ENCODE peak calls at places on chromosomes 16 and 17, in five cellular contexts. One of them, this sample, is unnamed.

GRCh38 chr17:17140590-17140980 is 65.5 kb downstream of the PLD6 start:
- DNase-seq in GM04504: no peak
- DNase-seq in NCI-H510A treated with DMSO at 0.1 percent for 48 hours: no peak
- DNase-seq in HTR-8/SVneo: no peak
- DNase-seq in iris pigment epithelial cell: peak; percentile 80
- DNase-seq in this sample: no peak

GRCh38 chr17:39576187-39576586 is 31.5 kb downstream of the NEUROD2 start:
- DNase-seq in GM04504: no peak
- DNase-seq in iris pigment epithelial cell: no peak
- DNase-seq in HTR-8/SVneo: peak; percentile 48
- DNase-seq in NCI-H510A treated with DMSO at 0.1 percent for 48 hours: no peak
- DNase-seq in this sample: peak; percentile 31

GRCh38 chr17:36777118-36777517 is 160.2 kb upstream of the LHX1 start:
- DNase-seq in iris pigment epithelial cell: peak; percentile 9
- DNase-seq in HTR-8/SVneo: peak; percentile 41
- DNase-seq in GM04504: no peak
- DNase-seq in NCI-H510A treated with DMSO at 0.1 percent for 48 hours: no peak
- DNase-seq in this sample: no peak

GRCh38 chr16:28609631-28610594 is at the start of gene SULT1A1:
- DNase-seq in GM04504: no peak
- DNase-seq in HTR-8/SVneo: no peak
- DNase-seq in iris pigment epithelial cell: no peak
- DNase-seq in NCI-H510A treated with DMSO at 0.1 percent for 48 hours: no peak
- DNase-seq in this sample: no peak

GRCh38 chr16:24255446-24256352 is at the start of gene CACNG3:
- DNase-seq in GM04504: no peak
- DNase-seq in NCI-H510A treated with DMSO at 0.1 percent for 48 hours: no peak
- DNase-seq in iris pigment epithelial cell: peak; percentile 26
- DNase-seq in HTR-8/SVneo: no peak
- DNase-seq in this sample: no peak

GRCh38 chr16:19140392-19140791 is 26.6 kb downstream of the ITPRIPL2 start:
- DNase-seq in GM04504: no peak
- DNase-seq in iris pigment epithelial cell: no peak
- DNase-seq in NCI-H510A treated with DMSO at 0.1 percent for 48 hours: no peak
- DNase-seq in HTR-8/SVneo: no peak
- DNase-seq in this sample: no peak

GRCh38 chr17:76783146-76783545 is 45.2 kb downstream of the MFSD11 start:
- DNase-seq in iris pigment epithelial cell: no peak
- DNase-seq in NCI-H510A treated with DMSO at 0.1 percent for 48 hours: no peak
- DNase-seq in GM04504: no peak
- DNase-seq in HTR-8/SVneo: no peak
- DNase-seq in this sample: no peak

GRCh38 chr16:1545044-1545736 is 11.7 kb downstream of the TMEM204 start:
- DNase-seq in NCI-H510A treated with DMSO at 0.1 percent for 48 hours: no peak
- DNase-seq in HTR-8/SVneo: no peak
- DNase-seq in iris pigment epithelial cell: no peak
- DNase-seq in GM04504: no peak
- DNase-seq in this sample: no peak

GRCh38 chr17:62666061-62666800 is 38.8 kb downstream of the MRC2 start:
- DNase-seq in NCI-H510A treated with DMSO at 0.1 percent for 48 hours: no peak
- DNase-seq in HTR-8/SVneo: no peak
- DNase-seq in iris pigment epithelial cell: no peak
- DNase-seq in GM04504: no peak
- DNase-seq in this sample: no peak

GRCh38 chr16:31874354-31875111 is 926 bp downstream of the ZNF267 start:
- DNase-seq in NCI-H510A treated with DMSO at 0.1 percent for 48 hours: peak; percentile 27
- DNase-seq in GM04504: no peak
- DNase-seq in HTR-8/SVneo: no peak
- DNase-seq in iris pigment epithelial cell: peak; percentile 65
- DNase-seq in this sample: peak; percentile 8

GRCh38 chr17:35804658-35805192 is 4.6 kb upstream of the TAF15 start:
- DNase-seq in iris pigment epithelial cell: peak; percentile 93
- DNase-seq in NCI-H510A treated with DMSO at 0.1 percent for 48 hours: peak; percentile 78
- DNase-seq in GM04504: peak; percentile 79
- DNase-seq in HTR-8/SVneo: peak; percentile 89
- DNase-seq in this sample: peak; percentile 77

GRCh38 chr17:39867891-39868553 is at the start of gene ZPBP2:
- DNase-seq in GM04504: no peak
- DNase-seq in iris pigment epithelial cell: no peak
- DNase-seq in HTR-8/SVneo: no peak
- DNase-seq in NCI-H510A treated with DMSO at 0.1 percent for 48 hours: no peak
- DNase-seq in this sample: no peak

GRCh38 chr16:12639044-12639443 is 164.6 kb downstream of the CPPED1 start:
- DNase-seq in HTR-8/SVneo: no peak
- DNase-seq in iris pigment epithelial cell: peak; percentile 93
- DNase-seq in GM04504: peak; percentile 45
- DNase-seq in NCI-H510A treated with DMSO at 0.1 percent for 48 hours: no peak
- DNase-seq in this sample: no peak

GRCh38 chr16:2426941-2427361 is 2.3 kb upstream of the CCNF start:
- DNase-seq in NCI-H510A treated with DMSO at 0.1 percent for 48 hours: no peak
- DNase-seq in GM04504: no peak
- DNase-seq in HTR-8/SVneo: no peak
- DNase-seq in iris pigment epithelial cell: no peak
- DNase-seq in this sample: no peak

GRCh38 chr16:74768239-74768638 is 6.4 kb downstream of the FA2H start:
- DNase-seq in iris pigment epithelial cell: no peak
- DNase-seq in NCI-H510A treated with DMSO at 0.1 percent for 48 hours: no peak
- DNase-seq in GM04504: no peak
- DNase-seq in HTR-8/SVneo: no peak
- DNase-seq in this sample: no peak

GRCh38 chr16:7246578-7246977 is 86.1 kb upstream of the RBFOX1 start:
- DNase-seq in iris pigment epithelial cell: no peak
- DNase-seq in NCI-H510A treated with DMSO at 0.1 percent for 48 hours: no peak
- DNase-seq in HTR-8/SVneo: no peak
- DNase-seq in GM04504: no peak
- DNase-seq in this sample: no peak

GRCh38 chr17:46274238-46274637 is 20.7 kb upstream of the LRRC37A start:
- DNase-seq in GM04504: no peak
- DNase-seq in iris pigment epithelial cell: no peak
- DNase-seq in HTR-8/SVneo: no peak
- DNase-seq in NCI-H510A treated with DMSO at 0.1 percent for 48 hours: no peak
- DNase-seq in this sample: no peak

GRCh38 chr17:72412650-72413076 is 291.8 kb downstream of the SOX9 start:
- DNase-seq in GM04504: no peak
- DNase-seq in HTR-8/SVneo: no peak
- DNase-seq in NCI-H510A treated with DMSO at 0.1 percent for 48 hours: no peak
- DNase-seq in iris pigment epithelial cell: no peak
- DNase-seq in this sample: no peak

GRCh38 chr16:68257906-68258800 is 6.2 kb upstream of the SLC7A6 start:
- DNase-seq in HTR-8/SVneo: peak; percentile 68
- DNase-seq in GM04504: no peak
- DNase-seq in NCI-H510A treated with DMSO at 0.1 percent for 48 hours: peak; percentile 35
- DNase-seq in iris pigment epithelial cell: peak; percentile 73
- DNase-seq in this sample: no peak

GRCh38 chr16:11586375-11586855 is 304 bp downstream of the LITAF start:
- DNase-seq in iris pigment epithelial cell: no peak
- DNase-seq in GM04504: no peak
- DNase-seq in NCI-H510A treated with DMSO at 0.1 percent for 48 hours: no peak
- DNase-seq in HTR-8/SVneo: no peak
- DNase-seq in this sample: no peak

GRCh38 chr16:74201561-74201960 is 95.1 kb upstream of the PSMD7 start:
- DNase-seq in GM04504: no peak
- DNase-seq in NCI-H510A treated with DMSO at 0.1 percent for 48 hours: no peak
- DNase-seq in iris pigment epithelial cell: no peak
- DNase-seq in HTR-8/SVneo: no peak
- DNase-seq in this sample: no peak

GRCh38 chr16:13231365-13231764 is 330.0 kb downstream of the SHISA9 start:
- DNase-seq in HTR-8/SVneo: no peak
- DNase-seq in GM04504: no peak
- DNase-seq in iris pigment epithelial cell: no peak
- DNase-seq in NCI-H510A treated with DMSO at 0.1 percent for 48 hours: no peak
- DNase-seq in this sample: no peak

GRCh38 chr16:84687715-84688114 is 12.1 kb upstream of the USP10 start:
- DNase-seq in GM04504: peak; percentile 80
- DNase-seq in NCI-H510A treated with DMSO at 0.1 percent for 48 hours: no peak
- DNase-seq in iris pigment epithelial cell: peak; percentile 97
- DNase-seq in HTR-8/SVneo: no peak
- DNase-seq in this sample: no peak

GRCh38 chr16:69924777-69925191 is 26.4 kb upstream of the CLEC18A start:
- DNase-seq in iris pigment epithelial cell: peak; percentile 86
- DNase-seq in HTR-8/SVneo: peak; percentile 93
- DNase-seq in NCI-H510A treated with DMSO at 0.1 percent for 48 hours: no peak
- DNase-seq in GM04504: no peak
- DNase-seq in this sample: no peak

GRCh38 chr17:40103082-40103741 is 2.8 kb upstream of the NR1D1 start:
- DNase-seq in GM04504: no peak
- DNase-seq in NCI-H510A treated with DMSO at 0.1 percent for 48 hours: no peak
- DNase-seq in HTR-8/SVneo: no peak
- DNase-seq in iris pigment epithelial cell: no peak
- DNase-seq in this sample: no peak

GRCh38 chr16:7316266-7316888 is 16.3 kb upstream of the RBFOX1 start:
- DNase-seq in GM04504: no peak
- DNase-seq in iris pigment epithelial cell: no peak
- DNase-seq in HTR-8/SVneo: no peak
- DNase-seq in NCI-H510A treated with DMSO at 0.1 percent for 48 hours: no peak
- DNase-seq in this sample: no peak

GRCh38 chr17:36463916-36464764 is 22.3 kb upstream of the ZNHIT3 start:
- DNase-seq in HTR-8/SVneo: peak; percentile 85
- DNase-seq in NCI-H510A treated with DMSO at 0.1 percent for 48 hours: peak; percentile 13
- DNase-seq in GM04504: peak; percentile 44
- DNase-seq in iris pigment epithelial cell: peak; percentile 86
- DNase-seq in this sample: no peak

GRCh38 chr17:73600103-73600871 is 44.0 kb downstream of the SDK2 start:
- DNase-seq in GM04504: peak; percentile 13
- DNase-seq in NCI-H510A treated with DMSO at 0.1 percent for 48 hours: no peak
- DNase-seq in HTR-8/SVneo: no peak
- DNase-seq in iris pigment epithelial cell: no peak
- DNase-seq in this sample: no peak